ENCODE peak calls at places on chromosomes 7 and 10, in six cellular contexts. One of them, this sample, is unnamed.
A peak's percentile ranks its signal among the peaks of the same experiment; 100 is the strongest.

GRCh38 chr7:153550173-153550572 is 502.0 kb upstream of the DPP6 start:
- DNase-seq in prostate gland: no peak
- DNase-seq in kidney epithelial cell: no peak
- DNase-seq in heart left ventricle: no peak
- DNase-seq in cardiac muscle cell: no peak
- DNase-seq in left ventricle myocardium inferior: no peak
- DNase-seq in this sample: no peak

GRCh38 chr10:29922904-29923303 is 136.5 kb downstream of the JCAD start:
- DNase-seq in prostate gland: no peak
- DNase-seq in kidney epithelial cell: no peak
- DNase-seq in heart left ventricle: no peak
- DNase-seq in cardiac muscle cell: peak; percentile 11
- DNase-seq in left ventricle myocardium inferior: no peak
- DNase-seq in this sample: no peak

GRCh38 chr10:119511828-119512515 is 30.5 kb downstream of the RGS10 start:
- DNase-seq in prostate gland: no peak
- DNase-seq in kidney epithelial cell: no peak
- DNase-seq in heart left ventricle: no peak
- DNase-seq in cardiac muscle cell: no peak
- DNase-seq in left ventricle myocardium inferior: no peak
- DNase-seq in this sample: no peak

GRCh38 chr7:138204285-138204988 is 128.2 kb downstream of the AKR1D1 start:
- DNase-seq in prostate gland: no peak
- DNase-seq in kidney epithelial cell: no peak
- DNase-seq in heart left ventricle: no peak
- DNase-seq in cardiac muscle cell: no peak
- DNase-seq in left ventricle myocardium inferior: no peak
- DNase-seq in this sample: no peak

GRCh38 chr10:103350175-103350521 is 792 bp downstream of the PCGF6 start:
- DNase-seq in prostate gland: no peak
- DNase-seq in kidney epithelial cell: no peak
- DNase-seq in heart left ventricle: no peak
- DNase-seq in cardiac muscle cell: no peak
- DNase-seq in left ventricle myocardium inferior: no peak
- DNase-seq in this sample: no peak

GRCh38 chr10:37975407-37975991 is 948 bp downstream of the ZNF25 start:
- DNase-seq in prostate gland: no peak
- DNase-seq in kidney epithelial cell: no peak
- DNase-seq in heart left ventricle: no peak
- DNase-seq in cardiac muscle cell: peak; percentile 0
- DNase-seq in left ventricle myocardium inferior: no peak
- DNase-seq in this sample: no peak

GRCh38 chr7:2256306-2257045 is 14.4 kb downstream of the NUDT1 start:
- DNase-seq in prostate gland: no peak
- DNase-seq in kidney epithelial cell: no peak
- DNase-seq in heart left ventricle: no peak
- DNase-seq in cardiac muscle cell: no peak
- DNase-seq in left ventricle myocardium inferior: no peak
- DNase-seq in this sample: no peak

GRCh38 chr7:28759373-28760013 is 198.6 kb downstream of the TRIL start:
- DNase-seq in prostate gland: no peak
- DNase-seq in kidney epithelial cell: no peak
- DNase-seq in heart left ventricle: no peak
- DNase-seq in cardiac muscle cell: no peak
- DNase-seq in left ventricle myocardium inferior: no peak
- DNase-seq in this sample: no peak

GRCh38 chr7:48611993-48612392 is 312.4 kb upstream of the CDC14C start:
- DNase-seq in prostate gland: no peak
- DNase-seq in kidney epithelial cell: no peak
- DNase-seq in heart left ventricle: no peak
- DNase-seq in cardiac muscle cell: no peak
- DNase-seq in left ventricle myocardium inferior: no peak
- DNase-seq in this sample: no peak

GRCh38 chr10:5183923-5184322 is 1.0 kb downstream of the AKR1C8 start:
- DNase-seq in prostate gland: no peak
- DNase-seq in kidney epithelial cell: no peak
- DNase-seq in heart left ventricle: no peak
- DNase-seq in cardiac muscle cell: no peak
- DNase-seq in left ventricle myocardium inferior: no peak
- DNase-seq in this sample: no peak

GRCh38 chr7:111954474-111955311 is 251.5 kb downstream of the DOCK4 start:
- DNase-seq in prostate gland: no peak
- DNase-seq in kidney epithelial cell: no peak
- DNase-seq in heart left ventricle: no peak
- DNase-seq in cardiac muscle cell: no peak
- DNase-seq in left ventricle myocardium inferior: no peak
- DNase-seq in this sample: no peak

GRCh38 chr10:60883187-60883586 is 60.8 kb downstream of the RHOBTB1 start:
- DNase-seq in prostate gland: no peak
- DNase-seq in kidney epithelial cell: no peak
- DNase-seq in heart left ventricle: peak; percentile 55
- DNase-seq in cardiac muscle cell: peak; percentile 31
- DNase-seq in left ventricle myocardium inferior: no peak
- DNase-seq in this sample: no peak

GRCh38 chr7:91103365-91103764 is 160.9 kb upstream of the FZD1 start:
- DNase-seq in prostate gland: peak; percentile 46
- DNase-seq in kidney epithelial cell: no peak
- DNase-seq in heart left ventricle: no peak
- DNase-seq in cardiac muscle cell: no peak
- DNase-seq in left ventricle myocardium inferior: no peak
- DNase-seq in this sample: no peak

GRCh38 chr7:91112902-91113321 is 151.3 kb upstream of the FZD1 start:
- DNase-seq in prostate gland: no peak
- DNase-seq in kidney epithelial cell: no peak
- DNase-seq in heart left ventricle: no peak
- DNase-seq in cardiac muscle cell: no peak
- DNase-seq in left ventricle myocardium inferior: no peak
- DNase-seq in this sample: no peak

GRCh38 chr7:91109200-91109599 is 155.0 kb upstream of the FZD1 start:
- DNase-seq in prostate gland: no peak
- DNase-seq in kidney epithelial cell: no peak
- DNase-seq in heart left ventricle: no peak
- DNase-seq in cardiac muscle cell: no peak
- DNase-seq in left ventricle myocardium inferior: no peak
- DNase-seq in this sample: no peak
- H3K27me3 ChIP-seq in prostate gland: no peaks in the 10 kb centered on the region
- H3K27me3 ChIP-seq in kidney epithelial cell: no peaks in the 10 kb centered on the region
- H3K27me3 ChIP-seq in heart left ventricle: no peaks in the 10 kb centered on the region
- H3K27me3 ChIP-seq in cardiac muscle cell: no peaks in the 10 kb centered on the region
- H3K27me3 ChIP-seq in left ventricle myocardium inferior: no peaks in the 10 kb centered on the region
- H3K27me3 ChIP-seq in this sample: no peaks in the 10 kb centered on the region

DNA sequence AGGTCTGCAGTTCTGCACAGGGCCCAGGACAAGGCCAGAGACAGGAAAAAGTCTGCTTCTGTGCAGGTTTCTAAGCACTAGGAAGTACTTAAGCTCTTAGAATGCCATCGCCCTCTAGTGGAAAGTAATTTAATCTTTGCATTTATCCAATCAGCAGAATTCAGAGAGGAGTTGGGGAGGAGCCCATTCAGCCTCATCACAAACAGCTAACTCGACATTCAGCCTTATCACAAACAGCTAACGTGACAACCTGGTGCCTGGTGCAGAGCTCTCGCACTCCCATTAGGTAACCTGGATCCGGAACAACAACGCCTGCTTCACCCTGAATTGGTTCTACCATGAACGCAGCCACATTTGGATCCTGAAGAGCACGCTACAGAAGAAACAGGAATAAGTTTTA is 15.2 kb downstream of the OAT start:
- DNase-seq in prostate gland: peak; percentile 20
- DNase-seq in kidney epithelial cell: peak; percentile 55
- DNase-seq in heart left ventricle: no peak
- DNase-seq in cardiac muscle cell: peak; percentile 96
- DNase-seq in left ventricle myocardium inferior: no peak
- DNase-seq in this sample: no peak
- TF ChIP-seq CTCF in prostate gland: peak; percentile 43
- TF ChIP-seq CTCF in kidney epithelial cell: peak; percentile 64
- TF ChIP-seq CTCF in heart left ventricle: peak; percentile 49
- TF ChIP-seq CTCF in cardiac muscle cell: peak; percentile 65
- TF ChIP-seq CTCF in left ventricle myocardium inferior: peak; percentile 68
- TF ChIP-seq CTCF in this sample: peak; percentile 69

GRCh38 chr7:106602062-106602461 is 58.9 kb downstream of the CCDC71L start:
- DNase-seq in prostate gland: no peak
- DNase-seq in kidney epithelial cell: no peak
- DNase-seq in heart left ventricle: no peak
- DNase-seq in cardiac muscle cell: no peak
- DNase-seq in left ventricle myocardium inferior: no peak
- DNase-seq in this sample: no peak
- H3K4me3 ChIP-seq in prostate gland: no peak overlapping the region
- H3K4me3 ChIP-seq in kidney epithelial cell: no peak overlapping the region
- H3K4me3 ChIP-seq in heart left ventricle: no peak overlapping the region
- H3K4me3 ChIP-seq in cardiac muscle cell: no peak overlapping the region
- H3K4me3 ChIP-seq in left ventricle myocardium inferior: no peak overlapping the region
- H3K4me3 ChIP-seq in this sample: no peak overlapping the region

DNA sequence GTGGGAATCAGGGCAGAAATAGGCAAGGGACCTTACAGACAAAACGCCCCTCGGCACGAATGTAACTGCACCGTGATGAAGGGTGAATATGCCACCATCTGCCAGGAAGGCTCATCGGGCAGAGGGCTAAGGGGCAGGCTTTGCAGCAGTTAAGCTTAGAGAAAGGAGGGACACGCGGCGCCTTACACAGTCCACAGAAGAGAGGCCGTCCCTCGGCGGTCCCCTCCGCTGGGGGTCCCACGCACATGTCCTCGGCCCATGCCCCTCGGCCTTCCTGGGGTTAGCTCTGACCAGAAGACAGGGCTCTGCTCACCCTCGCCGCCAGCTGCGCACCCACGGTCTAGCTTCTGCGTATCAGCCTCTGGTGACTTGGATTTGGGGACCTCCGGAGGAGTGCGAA is 141.1 kb downstream of the DYNC2I1 start:
- DNase-seq in prostate gland: no peak
- DNase-seq in kidney epithelial cell: no peak
- DNase-seq in heart left ventricle: no peak
- DNase-seq in cardiac muscle cell: no peak
- DNase-seq in left ventricle myocardium inferior: no peak
- DNase-seq in this sample: no peak
- H3K27me3 ChIP-seq in prostate gland: peaks cover 13% of the 10 kb centered on the region
- H3K27me3 ChIP-seq in kidney epithelial cell: peaks cover 27% of the 10 kb centered on the region
- H3K27me3 ChIP-seq in heart left ventricle: no peaks in the 10 kb centered on the region
- H3K27me3 ChIP-seq in cardiac muscle cell: peaks cover 13% of the 10 kb centered on the region
- H3K27me3 ChIP-seq in left ventricle myocardium inferior: peaks cover 59% of the 10 kb centered on the region
- H3K27me3 ChIP-seq in this sample: peaks cover 4% of the 10 kb centered on the region

DNA sequence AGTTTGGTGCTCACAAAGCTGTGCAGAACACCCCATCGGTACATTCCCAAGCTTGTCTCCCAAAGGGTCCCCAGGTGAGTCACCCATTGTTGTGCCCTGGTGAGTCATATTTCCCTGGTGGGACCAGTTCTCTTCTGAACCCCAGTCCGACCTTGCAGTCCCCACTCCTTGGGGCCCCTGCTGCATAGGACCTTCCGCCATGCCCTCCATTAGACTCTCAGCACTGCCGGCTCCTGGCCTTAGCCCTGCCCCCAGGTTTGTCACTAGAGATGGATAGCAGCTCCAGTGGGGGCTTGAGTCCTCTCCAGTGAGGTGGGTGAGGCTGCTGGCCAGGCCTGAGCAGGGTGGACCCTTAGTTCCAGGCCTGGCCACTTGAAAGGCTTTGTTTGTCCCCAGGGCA is 80.5 kb upstream of the MKI67 start:
- DNase-seq in prostate gland: no peak
- DNase-seq in kidney epithelial cell: no peak
- DNase-seq in heart left ventricle: no peak
- DNase-seq in cardiac muscle cell: no peak
- DNase-seq in left ventricle myocardium inferior: no peak
- DNase-seq in this sample: no peak
- TF ChIP-seq CTCF in prostate gland: no peak
- TF ChIP-seq CTCF in kidney epithelial cell: no peak
- TF ChIP-seq CTCF in heart left ventricle: no peak
- TF ChIP-seq CTCF in cardiac muscle cell: no peak
- TF ChIP-seq CTCF in left ventricle myocardium inferior: no peak
- TF ChIP-seq CTCF in this sample: no peak

DNA sequence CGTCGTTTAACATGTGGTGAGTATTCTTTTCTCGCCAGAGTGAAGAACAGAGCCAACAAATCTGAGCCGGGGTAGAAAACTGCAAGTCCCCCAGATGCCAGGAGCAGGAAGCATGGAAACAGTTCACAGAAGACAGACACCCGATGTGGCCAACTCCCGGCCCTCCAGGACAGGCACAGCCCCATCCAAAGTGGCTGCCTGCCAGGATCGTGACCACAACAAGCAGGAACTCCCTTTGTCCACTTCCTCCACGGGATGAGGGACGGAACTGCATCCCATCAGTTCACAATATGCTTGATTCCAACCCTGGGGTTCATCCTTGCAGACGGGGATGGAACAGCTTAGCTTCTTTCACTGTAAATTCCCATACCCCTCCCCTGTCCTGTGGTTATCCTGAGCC is 105.4 kb upstream of the FAM204A start:
- DNase-seq in prostate gland: peak; percentile 19
- DNase-seq in kidney epithelial cell: no peak
- DNase-seq in heart left ventricle: no peak
- DNase-seq in cardiac muscle cell: no peak
- DNase-seq in left ventricle myocardium inferior: peak; percentile 42
- DNase-seq in this sample: no peak
- H3K4me3 ChIP-seq in prostate gland: no peak overlapping the region
- H3K4me3 ChIP-seq in kidney epithelial cell: no peak overlapping the region
- H3K4me3 ChIP-seq in heart left ventricle: no peak overlapping the region
- H3K4me3 ChIP-seq in cardiac muscle cell: no peak overlapping the region
- H3K4me3 ChIP-seq in left ventricle myocardium inferior: no peak overlapping the region
- H3K4me3 ChIP-seq in this sample: no peak overlapping the region

GRCh38 chr10:132940791-132941465 is 1.4 kb downstream of the CFAP46 start:
- DNase-seq in prostate gland: no peak
- DNase-seq in kidney epithelial cell: no peak
- DNase-seq in heart left ventricle: no peak
- DNase-seq in cardiac muscle cell: no peak
- DNase-seq in left ventricle myocardium inferior: no peak
- DNase-seq in this sample: no peak

GRCh38 chr10:132939957-132940790 is 2.2 kb downstream of the CFAP46 start:
- DNase-seq in prostate gland: no peak
- DNase-seq in kidney epithelial cell: no peak
- DNase-seq in heart left ventricle: no peak
- DNase-seq in cardiac muscle cell: peak; percentile 65
- DNase-seq in left ventricle myocardium inferior: no peak
- DNase-seq in this sample: no peak

GRCh38 chr10:132937861-132938260 is 4.5 kb downstream of the CFAP46 start:
- DNase-seq in prostate gland: no peak
- DNase-seq in kidney epithelial cell: no peak
- DNase-seq in heart left ventricle: no peak
- DNase-seq in cardiac muscle cell: no peak
- DNase-seq in left ventricle myocardium inferior: no peak
- DNase-seq in this sample: no peak

GRCh38 chr10:132938472-132939329 is 3.7 kb downstream of the CFAP46 start:
- DNase-seq in prostate gland: no peak
- DNase-seq in kidney epithelial cell: no peak
- DNase-seq in heart left ventricle: no peak
- DNase-seq in cardiac muscle cell: peak; percentile 59
- DNase-seq in left ventricle myocardium inferior: no peak
- DNase-seq in this sample: no peak

GRCh38 chr10:132939378-132939955 is 2.9 kb downstream of the CFAP46 start:
- DNase-seq in prostate gland: no peak
- DNase-seq in kidney epithelial cell: no peak
- DNase-seq in heart left ventricle: no peak
- DNase-seq in cardiac muscle cell: no peak
- DNase-seq in left ventricle myocardium inferior: no peak
- DNase-seq in this sample: no peak
- H3K27me3 ChIP-seq in prostate gland: no peaks in the 10 kb centered on the region
- H3K27me3 ChIP-seq in kidney epithelial cell: peaks cover 5% of the 10 kb centered on the region
- H3K27me3 ChIP-seq in heart left ventricle: peaks cover 7% of the 10 kb centered on the region
- H3K27me3 ChIP-seq in cardiac muscle cell: peaks cover 6% of the 10 kb centered on the region
- H3K27me3 ChIP-seq in left ventricle myocardium inferior: peaks cover 70% of the 10 kb centered on the region
- H3K27me3 ChIP-seq in this sample: no peaks in the 10 kb centered on the region

GRCh38 chr7:121752706-121753105 is 120.3 kb upstream of the PTPRZ1 start:
- DNase-seq in prostate gland: no peak
- DNase-seq in kidney epithelial cell: no peak
- DNase-seq in heart left ventricle: no peak
- DNase-seq in cardiac muscle cell: peak; percentile 22
- DNase-seq in left ventricle myocardium inferior: no peak
- DNase-seq in this sample: no peak
- TF ChIP-seq CTCF in prostate gland: no peak
- TF ChIP-seq CTCF in kidney epithelial cell: peak; percentile 40
- TF ChIP-seq CTCF in heart left ventricle: no peak
- TF ChIP-seq CTCF in cardiac muscle cell: peak; percentile 43
- TF ChIP-seq CTCF in left ventricle myocardium inferior: no peak
- TF ChIP-seq CTCF in this sample: peak; percentile 45